ENCODE peak calls at places on chromosomes 5 and 9, in five cellular contexts. K, L, S, G and D are unnamed samples.

GRCh38 chr5:145499483-145499882 is 335.7 kb downstream of the PRELID2 start:
- DNase-seq in L (peak; percentile 8), K (no peak), G (no peak), S (no peak), D (no peak)

GRCh38 chr5:100901851-100902341 is 1.2 kb downstream of the ST8SIA4 start:
- DNase-seq in K (no peak), L (peak; percentile 2), S (no peak), G (peak; percentile 1), D (no peak)

GRCh38 chr5:10595305-10595677 is 31.4 kb downstream of the ANKRD33B start:
- DNase-seq in G (no peak), K (peak; percentile 15), L (no peak), S (no peak), D (no peak)

GRCh38 chr9:81534138-81534865 is 155.0 kb downstream of the TLE1 start:
- DNase-seq in L (no peak), K (no peak), G (no peak), S (no peak), D (no peak)

GRCh38 chr9:133813749-133814585 is 75.8 kb upstream of the SARDH start:
- DNase-seq in K (no peak), G (no peak), S (no peak), L (no peak), D (no peak)

GRCh38 chr5:148145916-148146315 is 22.4 kb upstream of the SPINK14 start:
- DNase-seq in S (no peak), K (peak; percentile 20), G (no peak), L (peak; percentile 71), D (no peak)

GRCh38 chr9:134914501-134914834 is 3.2 kb downstream of the FCN1 start:
- DNase-seq in S (no peak), L (no peak), K (no peak), G (no peak), D (no peak)

GRCh38 chr9:34178698-34179527 is at the start of gene UBAP1:
- DNase-seq in S (peak; percentile 93), K (peak; percentile 95), L (peak; percentile 99), G (peak; percentile 96), D (peak; percentile 97)

GRCh38 chr5:88142801-88143692 is 125.6 kb downstream of the TMEM161B start:
- DNase-seq in L (peak; percentile 34), S (no peak), G (no peak), K (peak; percentile 61), D (no peak)

GRCh38 chr9:126366366-126367011 is 39.9 kb downstream of the MVB12B start:
- DNase-seq in G (no peak), S (no peak), K (peak; percentile 23), L (no peak), D (no peak)

GRCh38 chr9:89986190-89986589 is 381.4 kb downstream of the GADD45G start:
- DNase-seq in G (no peak), K (no peak), S (no peak), L (no peak), D (no peak)

GRCh38 chr5:122849746-122850145 is 4.3 kb downstream of the SNX24 start:
- DNase-seq in K (peak; percentile 29), S (no peak), G (no peak), L (no peak), D (peak; percentile 51)

GRCh38 chr5:156589859-156590216 is 260.3 kb upstream of the PPP1R2B start:
- DNase-seq in G (no peak), S (no peak), K (no peak), L (no peak), D (no peak)

GRCh38 chr9:19651681-19652080 is 137.2 kb downstream of the SLC24A2 start:
- DNase-seq in L (no peak), K (no peak), S (no peak), G (no peak), D (no peak)

GRCh38 chr9:19648672-19649071 is 140.2 kb downstream of the SLC24A2 start:
- DNase-seq in L (no peak), G (no peak), K (no peak), S (no peak), D (no peak)

GRCh38 chr9:19643875-19644274 is 145.0 kb downstream of the SLC24A2 start:
- DNase-seq in S (no peak), L (no peak), G (no peak), K (no peak), D (no peak)

GRCh38 chr9:19650292-19650691 is 138.5 kb downstream of the SLC24A2 start:
- DNase-seq in S (no peak), G (peak; percentile 50), K (no peak), L (no peak), D (no peak)

DNA sequence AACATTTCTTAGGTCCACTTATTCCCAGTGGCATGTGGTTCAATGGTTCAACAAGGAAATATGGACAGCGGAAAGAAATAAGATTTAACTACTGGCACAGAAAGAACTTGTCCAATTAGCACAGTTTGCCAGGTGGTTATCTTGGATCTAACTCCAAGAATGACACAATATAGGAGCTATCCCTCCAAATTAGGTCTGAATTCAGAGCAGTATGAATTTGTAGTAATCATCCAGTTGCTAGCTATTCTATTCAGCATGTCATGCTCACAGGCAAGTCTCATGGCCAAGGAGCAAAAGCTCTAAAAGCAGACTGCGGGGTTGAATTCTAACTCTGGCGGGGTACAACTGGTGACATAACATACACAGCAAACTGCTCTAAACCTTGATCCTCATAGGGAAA is 139.2 kb downstream of the SLC24A2 start:
- DNase-seq in L (no peak), S (no peak), G (no peak), K (no peak), D (no peak)
- H3K4me1 ChIP-seq in L (no peaks in the 10 kb centered on the region), S (no peaks in the 10 kb centered on the region), G (peaks cover 12% of the 10 kb centered on the region), K (no peaks in the 10 kb centered on the region), D (no peaks in the 10 kb centered on the region)

GRCh38 chr5:135966165-135966564 is 11.4 kb upstream of the LECT2 start:
- DNase-seq in L (no peak), K (no peak), S (no peak), G (no peak), D (no peak)
- H3K4me2 ChIP-seq in L (no peak overlapping the region), K (no peak overlapping the region), S (no peak overlapping the region), G (no peak overlapping the region), D (no peak overlapping the region)

GRCh38 chr9:36572515-36573418 is at the start of gene MELK:
- DNase-seq in L (peak; percentile 94), S (peak; percentile 48), G (peak; percentile 88), K (peak; percentile 51), D (peak; percentile 97)

GRCh38 chr9:36571333-36571732 is 1.4 kb upstream of the MELK start:
- DNase-seq in G (no peak), L (no peak), S (no peak), K (no peak), D (no peak)

GRCh38 chr9:36575411-36575882 is 2.8 kb downstream of the MELK start:
- DNase-seq in K (no peak), L (no peak), G (no peak), S (no peak), D (peak; percentile 73)

GRCh38 chr9:36576866-36577265 is 4.2 kb downstream of the MELK start:
- DNase-seq in S (no peak), L (no peak), K (peak; percentile 82), G (no peak), D (peak; percentile 51)
- H3K4me1 ChIP-seq in S (peaks cover 7% of the 10 kb centered on the region), L (peaks cover 8% of the 10 kb centered on the region), K (peaks cover 16% of the 10 kb centered on the region), G (peaks cover 10% of the 10 kb centered on the region), D (peaks cover 31% of the 10 kb centered on the region)

GRCh38 chr9:130766904-130767262 is 68.2 kb upstream of the ABL1 start:
- DNase-seq in G (no peak), S (no peak), L (no peak), K (no peak), D (no peak)
- H3K4me2 ChIP-seq in G (no peak overlapping the region), S (no peak overlapping the region), L (no peak overlapping the region), K (no peak overlapping the region), D (no peak overlapping the region)

DNA sequence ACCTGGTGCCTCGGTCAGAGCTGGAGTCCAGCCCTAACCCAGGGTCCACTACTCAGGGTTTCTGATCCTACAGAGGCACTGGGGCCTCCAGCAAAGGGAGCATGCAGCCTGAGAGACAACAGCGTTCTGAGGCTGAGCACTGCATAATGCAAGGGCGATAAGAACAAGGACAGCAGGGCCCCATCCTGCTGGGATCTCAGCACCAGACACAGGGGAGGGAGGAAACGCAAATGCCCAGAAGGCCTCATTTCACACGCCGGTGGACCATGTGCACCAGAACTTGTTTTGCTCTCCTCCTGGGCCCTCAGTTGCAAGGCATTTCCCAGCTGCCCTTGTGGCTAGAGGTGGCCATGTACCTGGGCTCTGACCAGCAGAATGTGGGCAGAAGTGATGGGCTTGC is 62.9 kb downstream of the C5orf15 start:
- DNase-seq in K (no peak), L (no peak), G (peak; percentile 53), S (no peak), D (no peak)
- H3K4me1 ChIP-seq in K (no peaks in the 10 kb centered on the region), L (no peaks in the 10 kb centered on the region), G (peaks cover 38% of the 10 kb centered on the region), S (no peaks in the 10 kb centered on the region), D (no peaks in the 10 kb centered on the region)

GRCh38 chr5:98432378-98432777 is 341.1 kb upstream of the RGMB start:
- DNase-seq in K (no peak), G (no peak), S (no peak), L (peak; percentile 67), D (no peak)

GRCh38 chr5:98425626-98426025 is 347.8 kb upstream of the RGMB start:
- DNase-seq in K (no peak), G (no peak), L (no peak), S (no peak), D (no peak)

GRCh38 chr5:98424681-98425454 is 348.6 kb upstream of the RGMB start:
- DNase-seq in K (peak; percentile 33), L (no peak), S (no peak), G (no peak), D (no peak)

GRCh38 chr5:98433022-98433421 is 340.4 kb upstream of the RGMB start:
- DNase-seq in G (no peak), K (no peak), S (no peak), L (no peak), D (no peak)

DNA sequence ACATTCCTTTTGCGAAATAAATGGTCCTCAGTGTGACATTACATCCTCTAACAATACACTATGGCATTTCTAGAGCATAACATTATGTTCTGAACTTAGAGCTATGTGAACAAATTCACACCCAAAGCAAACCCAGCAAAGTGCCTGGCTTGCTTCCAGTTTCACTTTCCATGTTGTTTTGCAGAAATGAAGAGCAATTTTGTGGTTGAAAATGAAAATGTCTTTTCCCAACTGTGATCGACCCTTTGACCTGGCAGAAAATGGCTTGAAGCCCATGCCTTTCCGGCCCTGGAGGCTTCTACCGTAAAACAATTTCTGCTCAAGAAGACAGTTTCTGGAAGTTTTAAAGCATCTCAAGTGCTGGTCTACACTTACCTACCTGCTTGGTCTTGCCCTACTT is 344.7 kb upstream of the RGMB start:
- DNase-seq in L (no peak), K (peak; percentile 72), G (no peak), S (no peak), D (no peak)
- H3K4me2 ChIP-seq in L (no peak overlapping the region), K (no peak overlapping the region), G (no peak overlapping the region), S (no peak overlapping the region), D (peak overlapping the region; percentile 39)